ENCODE peak calls at places on chromosome 7, in eight cellular contexts. One of them, this sample, is unnamed.

GRCh38 chr7:83996879-83997278 is 197.7 kb downstream of the SEMA3A start:
- DNase-seq in foreskin fibroblast: peak
- DNase-seq in A549: no peak
- DNase-seq in MM.1S: no peak
- DNase-seq in uterus: no peak
- DNase-seq in GM13976: no peak
- DNase-seq in heart right ventricle: no peak
- DNase-seq in body of pancreas: no peak
- DNase-seq in this sample: no peak

GRCh38 chr7:36473454-36474282 is 84.0 kb downstream of the ANLN start:
- DNase-seq in foreskin fibroblast: peak
- DNase-seq in A549: peak
- DNase-seq in MM.1S: no peak
- DNase-seq in uterus: no peak
- DNase-seq in GM13976: no peak
- DNase-seq in heart right ventricle: peak
- DNase-seq in body of pancreas: peak
- DNase-seq in this sample: no peak

GRCh38 chr7:33940503-33940902 is 35.2 kb downstream of the BMPER start:
- DNase-seq in foreskin fibroblast: peak
- DNase-seq in A549: no peak
- DNase-seq in MM.1S: no peak
- DNase-seq in uterus: no peak
- DNase-seq in GM13976: no peak
- DNase-seq in heart right ventricle: no peak
- DNase-seq in body of pancreas: no peak
- DNase-seq in this sample: no peak

GRCh38 chr7:23205861-23206510 is 24.1 kb downstream of the NUP42 start:
- DNase-seq in foreskin fibroblast: peak
- DNase-seq in A549: no peak
- DNase-seq in MM.1S: no peak
- DNase-seq in uterus: no peak
- DNase-seq in GM13976: peak
- DNase-seq in heart right ventricle: no peak
- DNase-seq in body of pancreas: no peak
- DNase-seq in this sample: no peak

GRCh38 chr7:44074349-44074695 is 8.0 kb downstream of the POLM start:
- DNase-seq in foreskin fibroblast: no peak
- DNase-seq in A549: no peak
- DNase-seq in MM.1S: no peak
- DNase-seq in uterus: no peak
- DNase-seq in GM13976: no peak
- DNase-seq in heart right ventricle: no peak
- DNase-seq in body of pancreas: no peak
- DNase-seq in this sample: no peak

GRCh38 chr7:90655566-90655965 is 59.4 kb downstream of the CDK14 start:
- DNase-seq in foreskin fibroblast: peak
- DNase-seq in A549: no peak
- DNase-seq in MM.1S: no peak
- DNase-seq in uterus: no peak
- DNase-seq in GM13976: no peak
- DNase-seq in heart right ventricle: no peak
- DNase-seq in body of pancreas: no peak
- DNase-seq in this sample: no peak

GRCh38 chr7:158109364-158110033 is 478.1 kb downstream of the PTPRN2 start:
- DNase-seq in foreskin fibroblast: no peak
- DNase-seq in A549: peak
- DNase-seq in MM.1S: no peak
- DNase-seq in uterus: no peak
- DNase-seq in GM13976: no peak
- DNase-seq in heart right ventricle: no peak
- DNase-seq in body of pancreas: no peak
- DNase-seq in this sample: no peak

GRCh38 chr7:74398426-74398825 is 55.3 kb upstream of the GTF2IRD1 start:
- DNase-seq in foreskin fibroblast: no peak
- DNase-seq in A549: no peak
- DNase-seq in MM.1S: no peak
- DNase-seq in uterus: no peak
- DNase-seq in GM13976: no peak
- DNase-seq in heart right ventricle: no peak
- DNase-seq in body of pancreas: no peak
- DNase-seq in this sample: no peak

GRCh38 chr7:1670894-1671875 is 1.1 kb downstream of the ELFN1 start:
- DNase-seq in foreskin fibroblast: no peak
- DNase-seq in A549: no peak
- DNase-seq in MM.1S: no peak
- DNase-seq in uterus: peak
- DNase-seq in GM13976: peak
- DNase-seq in heart right ventricle: no peak
- DNase-seq in body of pancreas: no peak
- DNase-seq in this sample: no peak

GRCh38 chr7:138491612-138492386 is 31.7 kb downstream of the TRIM24 start:
- DNase-seq in foreskin fibroblast: no peak
- DNase-seq in A549: no peak
- DNase-seq in MM.1S: no peak
- DNase-seq in uterus: no peak
- DNase-seq in GM13976: no peak
- DNase-seq in heart right ventricle: no peak
- DNase-seq in body of pancreas: no peak
- DNase-seq in this sample: no peak

GRCh38 chr7:22189741-22190140 is 167.2 kb downstream of the RAPGEF5 start:
- DNase-seq in foreskin fibroblast: no peak
- DNase-seq in A549: no peak
- DNase-seq in MM.1S: no peak
- DNase-seq in uterus: no peak
- DNase-seq in GM13976: no peak
- DNase-seq in heart right ventricle: no peak
- DNase-seq in body of pancreas: no peak
- DNase-seq in this sample: no peak

GRCh38 chr7:139482662-139483466 is 609 bp downstream of the KLRG2 start:
- DNase-seq in foreskin fibroblast: peak
- DNase-seq in A549: peak
- DNase-seq in MM.1S: no peak
- DNase-seq in uterus: no peak
- DNase-seq in GM13976: peak
- DNase-seq in heart right ventricle: no peak
- DNase-seq in body of pancreas: peak
- DNase-seq in this sample: no peak

GRCh38 chr7:29483219-29484104 is 80.2 kb upstream of the PRR15 start:
- DNase-seq in foreskin fibroblast: no peak
- DNase-seq in A549: no peak
- DNase-seq in MM.1S: no peak
- DNase-seq in uterus: peak
- DNase-seq in GM13976: no peak
- DNase-seq in heart right ventricle: no peak
- DNase-seq in body of pancreas: no peak
- DNase-seq in this sample: no peak

GRCh38 chr7:11232462-11232861 is 258.8 kb downstream of the PHF14 start:
- DNase-seq in foreskin fibroblast: no peak
- DNase-seq in A549: no peak
- DNase-seq in MM.1S: no peak
- DNase-seq in uterus: no peak
- DNase-seq in GM13976: no peak
- DNase-seq in heart right ventricle: no peak
- DNase-seq in body of pancreas: no peak
- DNase-seq in this sample: no peak

GRCh38 chr7:118855290-118855689 is 630.8 kb downstream of the ANKRD7 start:
- DNase-seq in foreskin fibroblast: no peak
- DNase-seq in A549: no peak
- DNase-seq in MM.1S: no peak
- DNase-seq in uterus: no peak
- DNase-seq in GM13976: no peak
- DNase-seq in heart right ventricle: no peak
- DNase-seq in body of pancreas: no peak
- DNase-seq in this sample: no peak

GRCh38 chr7:129159539-129159938 is 15.0 kb downstream of the TSPAN33 start:
- DNase-seq in foreskin fibroblast: no peak
- DNase-seq in A549: no peak
- DNase-seq in MM.1S: no peak
- DNase-seq in uterus: no peak
- DNase-seq in GM13976: no peak
- DNase-seq in heart right ventricle: no peak
- DNase-seq in body of pancreas: no peak
- DNase-seq in this sample: no peak

GRCh38 chr7:128031901-128032604 is 816 bp upstream of the LRRC4 start:
- DNase-seq in foreskin fibroblast: peak
- DNase-seq in A549: no peak
- DNase-seq in MM.1S: no peak
- DNase-seq in uterus: peak
- DNase-seq in GM13976: peak
- DNase-seq in heart right ventricle: peak
- DNase-seq in body of pancreas: peak
- DNase-seq in this sample: peak
- TF ChIP-seq CTCF in foreskin fibroblast: no peak
- TF ChIP-seq CTCF in A549: no peak
- TF ChIP-seq CTCF in MM.1S: no peak
- TF ChIP-seq CTCF in uterus: peak
- TF ChIP-seq CTCF in GM13976: no peak
- TF ChIP-seq CTCF in heart right ventricle: no peak
- TF ChIP-seq CTCF in body of pancreas: no peak
- TF ChIP-seq CTCF in this sample: peak

GRCh38 chr7:130734525-130735272 is 692 bp upstream of the KLF14 start:
- DNase-seq in foreskin fibroblast: peak
- DNase-seq in A549: no peak
- DNase-seq in MM.1S: peak
- DNase-seq in uterus: no peak
- DNase-seq in GM13976: no peak
- DNase-seq in heart right ventricle: no peak
- DNase-seq in body of pancreas: no peak
- DNase-seq in this sample: no peak

GRCh38 chr7:130735273-130735716 is 1.3 kb upstream of the KLF14 start:
- DNase-seq in foreskin fibroblast: no peak
- DNase-seq in A549: no peak
- DNase-seq in MM.1S: no peak
- DNase-seq in uterus: no peak
- DNase-seq in GM13976: no peak
- DNase-seq in heart right ventricle: no peak
- DNase-seq in body of pancreas: no peak
- DNase-seq in this sample: no peak

GRCh38 chr7:130736298-130736900 is 2.4 kb upstream of the KLF14 start:
- DNase-seq in foreskin fibroblast: no peak
- DNase-seq in A549: no peak
- DNase-seq in MM.1S: no peak
- DNase-seq in uterus: no peak
- DNase-seq in GM13976: no peak
- DNase-seq in heart right ventricle: no peak
- DNase-seq in body of pancreas: no peak
- DNase-seq in this sample: no peak

GRCh38 chr7:130732980-130733865 is 784 bp downstream of the KLF14 start:
- DNase-seq in foreskin fibroblast: peak
- DNase-seq in A549: peak
- DNase-seq in MM.1S: peak
- DNase-seq in uterus: peak
- DNase-seq in GM13976: no peak
- DNase-seq in heart right ventricle: no peak
- DNase-seq in body of pancreas: peak
- DNase-seq in this sample: no peak

DNA sequence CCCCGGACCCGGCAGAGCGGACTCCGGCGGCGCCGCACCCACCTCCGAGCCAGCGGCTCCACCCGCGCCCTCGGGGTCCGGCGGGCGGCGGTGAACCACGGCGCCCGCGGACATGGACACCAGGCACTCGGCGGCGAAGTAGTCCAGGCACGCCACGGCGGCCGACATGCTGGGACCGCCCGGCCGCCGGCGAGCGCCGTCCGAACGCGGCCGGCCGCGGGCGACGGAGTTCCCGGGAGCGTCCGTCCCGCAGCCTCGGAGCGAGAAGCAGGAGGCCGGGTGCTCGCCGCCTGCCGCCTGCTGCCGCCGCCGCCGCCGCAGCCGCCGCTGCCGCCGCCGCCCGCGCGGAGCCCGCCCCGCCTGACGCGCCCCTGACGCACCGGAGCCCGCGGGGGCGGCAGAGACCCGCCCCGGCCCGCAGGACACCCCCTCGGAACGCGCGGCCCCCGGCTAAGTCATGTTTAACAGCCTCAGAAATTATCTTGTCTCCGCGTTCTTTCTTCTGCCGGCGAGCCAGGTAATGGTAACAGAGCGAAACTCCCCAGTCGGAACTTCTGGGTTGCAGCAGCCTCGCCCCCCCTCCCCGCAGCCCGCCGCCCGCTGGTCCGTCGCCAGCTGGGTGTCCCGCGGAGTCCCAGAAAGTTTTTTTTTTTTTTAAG is at the start of gene KLF14:
- DNase-seq in foreskin fibroblast: peak
- DNase-seq in A549: no peak
- DNase-seq in MM.1S: peak
- DNase-seq in uterus: peak
- DNase-seq in GM13976: peak
- DNase-seq in heart right ventricle: no peak
- DNase-seq in body of pancreas: peak
- DNase-seq in this sample: no peak
- TF ChIP-seq CTCF in foreskin fibroblast: no peak
- TF ChIP-seq CTCF in A549: no peak
- TF ChIP-seq CTCF in MM.1S: no peak
- TF ChIP-seq CTCF in uterus: no peak
- TF ChIP-seq CTCF in GM13976: no peak
- TF ChIP-seq CTCF in heart right ventricle: no peak
- TF ChIP-seq CTCF in body of pancreas: no peak
- TF ChIP-seq CTCF in this sample: no peak

GRCh38 chr7:47819054-47819920 is 129.0 kb downstream of the PKD1L1 start:
- DNase-seq in foreskin fibroblast: peak
- DNase-seq in A549: peak
- DNase-seq in MM.1S: peak
- DNase-seq in uterus: peak
- DNase-seq in GM13976: peak
- DNase-seq in heart right ventricle: peak
- DNase-seq in body of pancreas: peak
- DNase-seq in this sample: peak
- TF ChIP-seq CTCF in foreskin fibroblast: peak
- TF ChIP-seq CTCF in A549: peak
- TF ChIP-seq CTCF in MM.1S: peak
- TF ChIP-seq CTCF in uterus: peak
- TF ChIP-seq CTCF in GM13976: peak
- TF ChIP-seq CTCF in heart right ventricle: peak
- TF ChIP-seq CTCF in body of pancreas: peak
- TF ChIP-seq CTCF in this sample: peak

GRCh38 chr7:25239888-25240287 is 11.6 kb upstream of the NPVF start:
- DNase-seq in foreskin fibroblast: no peak
- DNase-seq in A549: no peak
- DNase-seq in MM.1S: no peak
- DNase-seq in uterus: no peak
- DNase-seq in GM13976: no peak
- DNase-seq in heart right ventricle: no peak
- DNase-seq in body of pancreas: no peak
- DNase-seq in this sample: no peak

GRCh38 chr7:25238056-25238745 is 9.9 kb upstream of the NPVF start:
- DNase-seq in foreskin fibroblast: no peak
- DNase-seq in A549: no peak
- DNase-seq in MM.1S: peak
- DNase-seq in uterus: no peak
- DNase-seq in GM13976: no peak
- DNase-seq in heart right ventricle: no peak
- DNase-seq in body of pancreas: no peak
- DNase-seq in this sample: no peak

GRCh38 chr7:25240896-25241295 is 12.6 kb upstream of the NPVF start:
- DNase-seq in foreskin fibroblast: no peak
- DNase-seq in A549: no peak
- DNase-seq in MM.1S: no peak
- DNase-seq in uterus: no peak
- DNase-seq in GM13976: no peak
- DNase-seq in heart right ventricle: no peak
- DNase-seq in body of pancreas: no peak
- DNase-seq in this sample: no peak

GRCh38 chr7:25242678-25243077 is 14.4 kb upstream of the NPVF start:
- DNase-seq in foreskin fibroblast: no peak
- DNase-seq in A549: no peak
- DNase-seq in MM.1S: no peak
- DNase-seq in uterus: no peak
- DNase-seq in GM13976: no peak
- DNase-seq in heart right ventricle: no peak
- DNase-seq in body of pancreas: no peak
- DNase-seq in this sample: no peak

GRCh38 chr7:25240340-25240739 is 12.1 kb upstream of the NPVF start:
- DNase-seq in foreskin fibroblast: no peak
- DNase-seq in A549: no peak
- DNase-seq in MM.1S: no peak
- DNase-seq in uterus: no peak
- DNase-seq in GM13976: no peak
- DNase-seq in heart right ventricle: no peak
- DNase-seq in body of pancreas: no peak
- DNase-seq in this sample: no peak
- TF ChIP-seq CTCF in foreskin fibroblast: no peak
- TF ChIP-seq CTCF in A549: no peak
- TF ChIP-seq CTCF in MM.1S: no peak
- TF ChIP-seq CTCF in uterus: no peak
- TF ChIP-seq CTCF in GM13976: no peak
- TF ChIP-seq CTCF in heart right ventricle: no peak
- TF ChIP-seq CTCF in body of pancreas: no peak
- TF ChIP-seq CTCF in this sample: no peak

This sample was measured in AG09319.